ENCODE peak calls at places on chromosomes 2 and 18, in six cellular contexts. One of them, this sample, is unnamed.

GRCh38 chr18:35683021-35683420 is 101.5 kb downstream of the GALNT1 start:
- DNase-seq in ELR: no peak
- DNase-seq in left cardiac atrium: no peak
- DNase-seq in Peyer's patch: no peak
- DNase-seq in HFFc6: no peak
- DNase-seq in NCI-H1105 treated with DMSO at 0.1 percent for 48 hours: no peak
- DNase-seq in this sample: no peak

GRCh38 chr18:68431111-68431921 is 283.6 kb downstream of the TMX3 start:
- DNase-seq in ELR: peak
- DNase-seq in left cardiac atrium: no peak
- DNase-seq in Peyer's patch: no peak
- DNase-seq in HFFc6: peak
- DNase-seq in NCI-H1105 treated with DMSO at 0.1 percent for 48 hours: no peak
- DNase-seq in this sample: peak

GRCh38 chr2:172647439-172647838 is 88.2 kb upstream of the RAPGEF4 start:
- DNase-seq in ELR: peak
- DNase-seq in left cardiac atrium: no peak
- DNase-seq in Peyer's patch: no peak
- DNase-seq in HFFc6: peak
- DNase-seq in NCI-H1105 treated with DMSO at 0.1 percent for 48 hours: no peak
- DNase-seq in this sample: no peak

GRCh38 chr2:126681505-126681904 is 25.5 kb downstream of the GYPC start:
- DNase-seq in ELR: no peak
- DNase-seq in left cardiac atrium: no peak
- DNase-seq in Peyer's patch: no peak
- DNase-seq in HFFc6: no peak
- DNase-seq in NCI-H1105 treated with DMSO at 0.1 percent for 48 hours: no peak
- DNase-seq in this sample: no peak

GRCh38 chr2:71802556-71802955 is 345.1 kb downstream of the CYP26B1 start:
- DNase-seq in ELR: no peak
- DNase-seq in left cardiac atrium: no peak
- DNase-seq in Peyer's patch: peak
- DNase-seq in HFFc6: no peak
- DNase-seq in NCI-H1105 treated with DMSO at 0.1 percent for 48 hours: no peak
- DNase-seq in this sample: no peak

GRCh38 chr2:240922982-240923537 is 16.9 kb downstream of the CROCC2 start:
- DNase-seq in ELR: no peak
- DNase-seq in left cardiac atrium: peak
- DNase-seq in Peyer's patch: peak
- DNase-seq in HFFc6: no peak
- DNase-seq in NCI-H1105 treated with DMSO at 0.1 percent for 48 hours: no peak
- DNase-seq in this sample: peak

GRCh38 chr2:197088694-197089093 is 162.2 kb upstream of the PGAP1 start:
- DNase-seq in ELR: no peak
- DNase-seq in left cardiac atrium: no peak
- DNase-seq in Peyer's patch: no peak
- DNase-seq in HFFc6: no peak
- DNase-seq in NCI-H1105 treated with DMSO at 0.1 percent for 48 hours: no peak
- DNase-seq in this sample: no peak

GRCh38 chr2:164764996-164765395 is 76.6 kb downstream of the COBLL1 start:
- DNase-seq in ELR: peak
- DNase-seq in left cardiac atrium: no peak
- DNase-seq in Peyer's patch: no peak
- DNase-seq in HFFc6: peak
- DNase-seq in NCI-H1105 treated with DMSO at 0.1 percent for 48 hours: no peak
- DNase-seq in this sample: no peak

GRCh38 chr18:21393986-21394385 is 152.0 kb downstream of the GREB1L start:
- DNase-seq in ELR: no peak
- DNase-seq in left cardiac atrium: peak
- DNase-seq in Peyer's patch: no peak
- DNase-seq in HFFc6: no peak
- DNase-seq in NCI-H1105 treated with DMSO at 0.1 percent for 48 hours: no peak
- DNase-seq in this sample: no peak

GRCh38 chr2:96164459-96165184 is 19.4 kb upstream of the DUSP2 start:
- DNase-seq in ELR: no peak
- DNase-seq in left cardiac atrium: no peak
- DNase-seq in Peyer's patch: peak
- DNase-seq in HFFc6: no peak
- DNase-seq in NCI-H1105 treated with DMSO at 0.1 percent for 48 hours: no peak
- DNase-seq in this sample: no peak

GRCh38 chr2:44740678-44741077 is 200.8 kb upstream of the SIX3 start:
- DNase-seq in ELR: no peak
- DNase-seq in left cardiac atrium: no peak
- DNase-seq in Peyer's patch: no peak
- DNase-seq in HFFc6: no peak
- DNase-seq in NCI-H1105 treated with DMSO at 0.1 percent for 48 hours: no peak
- DNase-seq in this sample: no peak

GRCh38 chr2:69224495-69224803 is 162.6 kb downstream of the GFPT1 start:
- DNase-seq in ELR: no peak
- DNase-seq in left cardiac atrium: no peak
- DNase-seq in Peyer's patch: no peak
- DNase-seq in HFFc6: no peak
- DNase-seq in NCI-H1105 treated with DMSO at 0.1 percent for 48 hours: no peak
- DNase-seq in this sample: no peak

GRCh38 chr2:45009303-45009927 is at the start of gene SIX2:
- DNase-seq in ELR: peak
- DNase-seq in left cardiac atrium: peak
- DNase-seq in Peyer's patch: peak
- DNase-seq in HFFc6: peak
- DNase-seq in NCI-H1105 treated with DMSO at 0.1 percent for 48 hours: peak
- DNase-seq in this sample: peak

GRCh38 chr2:86017901-86018896 is 87.5 kb downstream of the POLR1A start:
- DNase-seq in ELR: peak
- DNase-seq in left cardiac atrium: no peak
- DNase-seq in Peyer's patch: peak
- DNase-seq in HFFc6: no peak
- DNase-seq in NCI-H1105 treated with DMSO at 0.1 percent for 48 hours: no peak
- DNase-seq in this sample: peak

GRCh38 chr2:48137829-48138228 is 231.5 kb upstream of the FBXO11 start:
- DNase-seq in ELR: no peak
- DNase-seq in left cardiac atrium: no peak
- DNase-seq in Peyer's patch: no peak
- DNase-seq in HFFc6: no peak
- DNase-seq in NCI-H1105 treated with DMSO at 0.1 percent for 48 hours: no peak
- DNase-seq in this sample: no peak

GRCh38 chr18:36152781-36153180 is 23.1 kb downstream of the ELP2 start:
- DNase-seq in ELR: no peak
- DNase-seq in left cardiac atrium: no peak
- DNase-seq in Peyer's patch: no peak
- DNase-seq in HFFc6: no peak
- DNase-seq in NCI-H1105 treated with DMSO at 0.1 percent for 48 hours: no peak
- DNase-seq in this sample: no peak

This sample was measured in right cardiac atrium.